ENCODE peak calls at places on chromosomes 12 and 14, in nine cellular contexts. C is A549, W is endothelial cell of umbilical vein, K is HCT116, F is cardiac muscle cell, J is prostate gland, M is GM12878, U is adipocyte, A is AG04450. B is an unnamed sample.

GRCh38 chr14:68965261-68965761 is 13.8 kb downstream of the ACTN1 start:
- DNase-seq in K (no peak), C (no peak), J (no peak), A (no peak), M (no peak), W (no peak), F (no peak), U (no peak), B (no peak)

GRCh38 chr14:90193925-90194324 is 62.4 kb upstream of the PSMC1 start:
- DNase-seq in W (no peak), F (no peak), K (peak; percentile 22), U (no peak), J (no peak), A (no peak), M (no peak), C (no peak), B (no peak)

GRCh38 chr12:85448548-85449139 is 168.6 kb downstream of the ALX1 start:
- DNase-seq in C (no peak), A (no peak), F (peak; percentile 31), U (peak; percentile 79), M (no peak), J (no peak), W (peak; percentile 42), K (no peak), B (no peak)

GRCh38 chr14:52042371-52043037 is 26.4 kb downstream of the NID2 start:
- DNase-seq in A (no peak), J (peak; percentile 23), F (no peak), W (no peak), M (no peak), K (no peak), U (no peak), C (no peak), B (no peak)

GRCh38 chr14:53791116-53791515 is 165.5 kb downstream of the BMP4 start:
- DNase-seq in W (no peak), F (no peak), K (no peak), C (no peak), A (no peak), J (no peak), U (no peak), M (no peak), B (no peak)

GRCh38 chr14:90275820-90276219 is 19.5 kb downstream of the PSMC1 start:
- DNase-seq in M (no peak), F (peak; percentile 73), K (no peak), W (peak; percentile 26), C (no peak), J (no peak), U (no peak), A (no peak), B (no peak)

GRCh38 chr12:12804432-12804886 is 8.7 kb upstream of the DDX47 start:
- DNase-seq in F (no peak), M (no peak), K (peak; percentile 70), U (peak; percentile 48), J (no peak), A (peak; percentile 69), C (peak; percentile 86), W (peak; percentile 68), B (no peak)

GRCh38 chr14:36477266-36477665 is 42.8 kb downstream of the NKX2-1 start:
- DNase-seq in A (no peak), J (no peak), K (no peak), W (no peak), F (no peak), C (no peak), M (no peak), U (no peak), B (no peak)

GRCh38 chr12:27583057-27583797 is 59.2 kb downstream of the PPFIBP1 start:
- DNase-seq in U (no peak), J (no peak), M (no peak), W (peak; percentile 43), C (no peak), K (no peak), A (no peak), F (peak; percentile 59), B (no peak)

DNA sequence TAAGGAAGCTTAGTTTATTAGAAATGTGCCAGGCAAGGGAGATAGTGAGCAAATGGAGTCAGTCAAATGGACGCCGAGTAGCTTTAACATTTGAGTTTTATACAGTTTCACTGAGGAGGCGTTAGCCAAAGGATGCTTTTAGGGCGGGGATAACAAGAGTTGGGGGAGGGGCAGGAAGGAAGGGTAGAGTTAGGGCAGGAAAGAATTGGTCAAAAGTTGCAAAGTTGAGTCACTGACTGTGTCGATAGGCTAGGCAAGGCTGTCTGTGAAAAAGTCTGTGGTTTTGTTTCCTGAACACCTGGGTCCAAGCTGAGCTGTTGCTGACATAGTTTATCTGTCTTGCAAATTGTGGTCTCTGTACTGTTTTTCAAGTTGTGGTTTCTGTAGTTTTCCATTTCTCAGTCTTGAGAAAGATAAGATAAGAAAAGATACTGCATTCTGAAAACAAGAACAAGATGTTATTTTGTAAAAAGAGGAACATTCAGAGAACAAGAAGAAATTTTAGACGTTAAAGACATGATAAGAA is 62.6 kb upstream of the RESF1 start:
- DNase-seq in J (peak; percentile 7), U (no peak), K (no peak), F (peak; percentile 98), C (no peak), A (no peak), M (peak; percentile 99), W (peak; percentile 91), B (no peak)
- H3K9me3 ChIP-seq in J (no peaks in the 10 kb centered on the region), U (no peaks in the 10 kb centered on the region), K (no peaks in the 10 kb centered on the region), F (no peaks in the 10 kb centered on the region), C (no peaks in the 10 kb centered on the region), A (no peaks in the 10 kb centered on the region), M (peaks cover 38% of the 10 kb centered on the region), W (no peaks in the 10 kb centered on the region), B (no peaks in the 10 kb centered on the region)

GRCh38 chr12:130934753-130935152 is 19.0 kb upstream of the ADGRD1 start:
- DNase-seq in K (no peak), M (no peak), A (no peak), J (no peak), F (no peak), U (no peak), C (no peak), W (no peak), B (no peak)
- H3K9me3 ChIP-seq in K (no peaks in the 10 kb centered on the region), M (no peaks in the 10 kb centered on the region), A (peaks cover 8% of the 10 kb centered on the region), J (no peaks in the 10 kb centered on the region), F (no peaks in the 10 kb centered on the region), U (peaks cover 22% of the 10 kb centered on the region), C (peaks cover 13% of the 10 kb centered on the region), W (no peaks in the 10 kb centered on the region), B (no peaks in the 10 kb centered on the region)

DNA sequence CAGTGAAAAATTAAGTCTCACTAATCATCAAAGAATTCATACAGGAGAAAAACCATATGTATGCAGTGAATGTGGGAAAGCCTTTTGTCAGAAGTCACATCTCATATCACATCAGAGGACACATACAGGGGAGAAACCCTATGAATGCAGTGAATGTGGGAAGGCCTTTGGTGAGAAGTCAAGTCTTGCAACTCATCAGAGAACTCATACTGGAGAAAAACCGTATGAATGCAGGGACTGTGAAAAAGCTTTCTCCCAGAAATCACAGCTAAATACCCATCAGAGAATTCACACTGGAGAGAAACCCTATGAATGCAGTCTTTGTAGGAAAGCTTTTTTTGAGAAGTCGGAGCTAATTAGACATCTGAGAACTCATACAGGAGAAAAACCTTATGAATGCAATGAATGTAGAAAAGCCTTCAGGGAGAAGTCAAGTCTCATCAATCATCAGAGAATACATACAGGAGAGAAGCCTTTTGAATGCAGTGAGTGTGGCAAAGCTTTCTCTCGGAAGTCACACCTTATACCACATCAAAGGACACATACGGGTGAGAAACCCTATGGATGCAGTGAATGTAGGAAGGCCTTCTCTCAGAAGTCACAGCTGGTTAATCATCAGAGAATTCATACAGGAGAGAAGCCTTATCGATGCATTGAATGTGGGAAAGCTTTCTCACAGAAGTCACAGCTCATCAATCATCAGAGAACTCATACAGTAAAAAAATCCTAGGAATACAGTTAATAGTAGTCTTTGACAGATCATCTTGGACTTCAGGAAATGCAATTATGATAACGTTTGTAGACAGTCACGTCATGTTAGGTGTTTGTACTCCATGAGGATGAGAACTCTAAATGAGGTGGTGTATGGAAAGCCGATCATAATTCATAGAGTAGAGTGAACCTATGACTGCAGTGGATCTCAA is 21.2 kb downstream of the ZNF84 start:
- DNase-seq in F (no peak), M (no peak), W (peak; percentile 6), K (no peak), C (no peak), A (no peak), U (no peak), J (no peak), B (no peak)
- H3K9me3 ChIP-seq in F (peaks cover 48% of the 10 kb centered on the region), M (peaks cover 67% of the 10 kb centered on the region), W (peaks cover 48% of the 10 kb centered on the region), K (peaks cover 80% of the 10 kb centered on the region), C (peaks cover 100% of the 10 kb centered on the region), A (peaks cover 34% of the 10 kb centered on the region), U (peaks cover 100% of the 10 kb centered on the region), J (peaks cover 31% of the 10 kb centered on the region), B (peaks cover 51% of the 10 kb centered on the region)

DNA sequence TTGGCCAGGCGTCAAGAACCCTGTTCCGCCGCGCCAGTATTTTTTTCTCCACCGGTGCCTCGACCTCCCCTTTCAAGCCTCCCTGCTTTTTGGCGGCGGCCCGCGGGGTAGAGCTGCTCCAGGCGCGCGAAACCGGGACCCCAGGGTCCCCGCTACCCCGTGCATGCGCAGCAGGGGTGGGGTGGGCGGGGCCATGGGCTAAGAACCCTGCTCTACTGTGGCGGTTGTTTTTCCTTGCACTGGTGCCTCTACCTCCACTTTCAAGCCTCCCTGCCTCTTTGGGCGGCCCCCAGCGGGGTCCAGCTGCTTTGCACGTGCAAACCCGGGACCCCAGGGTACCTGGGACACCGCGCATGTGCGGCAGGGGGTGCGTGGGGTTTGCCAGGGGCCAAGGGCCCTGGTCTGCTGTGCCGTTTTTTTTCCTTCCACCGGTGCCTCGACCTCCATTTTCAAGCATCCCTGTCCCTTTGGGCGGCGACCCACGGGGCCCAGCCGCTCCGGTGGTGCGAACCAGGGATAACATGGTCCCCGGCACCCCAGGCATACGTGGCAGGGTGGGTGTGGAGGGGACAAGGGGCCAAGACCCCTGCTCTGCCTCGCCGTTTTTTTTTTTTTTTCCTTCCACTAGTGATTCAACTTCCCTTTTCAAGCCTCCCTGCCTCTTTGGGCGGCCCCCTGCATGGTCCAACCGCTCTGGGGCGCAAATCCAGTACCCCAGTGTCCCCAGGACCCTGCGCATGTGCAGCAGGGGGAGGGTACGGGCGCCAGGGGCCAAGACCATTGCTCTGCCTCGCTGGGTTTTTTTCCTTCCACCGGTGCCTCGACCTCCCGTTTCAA is 326.8 kb downstream of the ALG10 start:
- DNase-seq in F (no peak), A (no peak), K (no peak), C (peak; percentile 62), W (no peak), J (no peak), U (no peak), M (no peak), B (no peak)
- H3K9me3 ChIP-seq in F (no peaks in the 10 kb centered on the region), A (peaks cover 100% of the 10 kb centered on the region), K (no peaks in the 10 kb centered on the region), C (no peaks in the 10 kb centered on the region), W (no peaks in the 10 kb centered on the region), J (no peaks in the 10 kb centered on the region), U (no peaks in the 10 kb centered on the region), M (no peaks in the 10 kb centered on the region), B (no peaks in the 10 kb centered on the region)

DNA sequence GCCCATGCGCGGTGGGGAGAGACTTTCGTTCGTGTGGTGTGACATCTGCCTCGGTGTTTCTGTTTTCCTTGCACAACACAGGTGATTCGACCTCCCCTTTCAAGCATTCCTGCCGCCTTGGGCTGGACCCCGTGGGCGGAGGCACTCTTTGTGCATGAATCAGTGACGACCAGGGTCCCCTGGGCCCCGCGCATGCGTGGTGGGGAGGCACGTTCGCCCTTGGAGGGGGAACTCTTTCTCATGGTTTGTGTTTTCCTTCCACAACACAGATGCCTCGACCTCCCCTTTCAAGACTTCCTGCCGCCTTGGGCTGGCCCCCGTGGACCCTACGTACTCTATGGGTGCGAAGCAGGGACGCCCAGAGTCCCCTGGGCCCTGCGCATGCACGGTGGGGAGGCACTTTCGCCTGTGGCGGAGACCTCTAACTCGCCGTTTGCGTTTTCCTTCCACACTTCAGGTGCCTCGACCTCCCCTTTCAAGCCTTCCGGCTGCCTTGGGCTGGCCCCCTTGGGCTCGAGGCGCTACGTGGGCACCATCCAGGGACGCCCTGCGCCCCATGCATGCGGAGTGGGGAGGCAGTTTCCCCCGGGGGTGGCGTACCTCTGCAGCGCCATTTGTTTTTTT is 340.9 kb downstream of the ALG10 start:
- DNase-seq in K (no peak), C (peak; percentile 74), F (no peak), J (no peak), M (no peak), A (no peak), U (no peak), W (no peak), B (no peak)
- H3K9me3 ChIP-seq in K (no peaks in the 10 kb centered on the region), C (no peaks in the 10 kb centered on the region), F (no peaks in the 10 kb centered on the region), J (no peaks in the 10 kb centered on the region), M (no peaks in the 10 kb centered on the region), A (peaks cover 100% of the 10 kb centered on the region), U (no peaks in the 10 kb centered on the region), W (peaks cover 2% of the 10 kb centered on the region), B (no peaks in the 10 kb centered on the region)

B was measured in neuronal stem cell.